ENCODE peak calls at places on chromosomes 12 and 14, in eight cellular contexts. B is A549, O is K562, E is HCT116, V is GM12878, X is endothelial cell of umbilical vein, G is HepG2, M is H1. T is an unnamed sample.

GRCh38 chr12:89927226-89927698 is 218.6 kb upstream of the ATP2B1 start:
- DNase-seq in B (no peak), O (peak), E (no peak), V (peak), X (no peak), G (no peak), M (no peak), T (peak)

GRCh38 chr12:124426594-124427550 is 132.0 kb downstream of the RFLNA start:
- DNase-seq in B (no peak), O (no peak), E (no peak), V (no peak), X (no peak), G (no peak), M (no peak), T (no peak)

GRCh38 chr12:116735951-116736599 is 1.8 kb downstream of the SPRING1 start:
- DNase-seq in B (peak), O (peak), E (no peak), V (no peak), X (no peak), G (peak), M (no peak), T (peak)

GRCh38 chr12:88185988-88186387 is 43.9 kb downstream of the TMTC3 start:
- DNase-seq in B (peak), O (no peak), E (peak), V (peak), X (peak), G (no peak), M (no peak), T (no peak)

GRCh38 chr12:26787125-26787495 is 45.9 kb downstream of the ITPR2 start:
- DNase-seq in B (no peak), O (peak), E (no peak), V (no peak), X (peak), G (no peak), M (no peak), T (no peak)

GRCh38 chr14:32038876-32039275 is 38.2 kb upstream of the ARHGAP5 start:
- DNase-seq in B (no peak), O (no peak), E (no peak), V (no peak), X (no peak), G (no peak), M (no peak), T (no peak)

GRCh38 chr12:126193190-126193589 is 1128.0 kb downstream of the AACS start:
- DNase-seq in B (no peak), O (no peak), E (no peak), V (no peak), X (no peak), G (no peak), M (no peak), T (no peak)

GRCh38 chr12:119383206-119383605 is 48.7 kb downstream of the CCDC60 start:
- DNase-seq in B (no peak), O (no peak), E (no peak), V (no peak), X (no peak), G (no peak), M (no peak), T (peak)

GRCh38 chr14:55968741-55969140 is 149.5 kb upstream of the PELI2 start:
- DNase-seq in B (no peak), O (no peak), E (no peak), V (no peak), X (no peak), G (no peak), M (no peak), T (no peak)

GRCh38 chr14:99779751-99780150 is 13.5 kb upstream of the EML1 start:
- DNase-seq in B (peak), O (no peak), E (no peak), V (no peak), X (no peak), G (no peak), M (no peak), T (no peak)

GRCh38 chr14:60862283-60862682 is 118.6 kb downstream of the TRMT5 start:
- DNase-seq in B (no peak), O (no peak), E (no peak), V (no peak), X (peak), G (no peak), M (no peak), T (peak)

DNA sequence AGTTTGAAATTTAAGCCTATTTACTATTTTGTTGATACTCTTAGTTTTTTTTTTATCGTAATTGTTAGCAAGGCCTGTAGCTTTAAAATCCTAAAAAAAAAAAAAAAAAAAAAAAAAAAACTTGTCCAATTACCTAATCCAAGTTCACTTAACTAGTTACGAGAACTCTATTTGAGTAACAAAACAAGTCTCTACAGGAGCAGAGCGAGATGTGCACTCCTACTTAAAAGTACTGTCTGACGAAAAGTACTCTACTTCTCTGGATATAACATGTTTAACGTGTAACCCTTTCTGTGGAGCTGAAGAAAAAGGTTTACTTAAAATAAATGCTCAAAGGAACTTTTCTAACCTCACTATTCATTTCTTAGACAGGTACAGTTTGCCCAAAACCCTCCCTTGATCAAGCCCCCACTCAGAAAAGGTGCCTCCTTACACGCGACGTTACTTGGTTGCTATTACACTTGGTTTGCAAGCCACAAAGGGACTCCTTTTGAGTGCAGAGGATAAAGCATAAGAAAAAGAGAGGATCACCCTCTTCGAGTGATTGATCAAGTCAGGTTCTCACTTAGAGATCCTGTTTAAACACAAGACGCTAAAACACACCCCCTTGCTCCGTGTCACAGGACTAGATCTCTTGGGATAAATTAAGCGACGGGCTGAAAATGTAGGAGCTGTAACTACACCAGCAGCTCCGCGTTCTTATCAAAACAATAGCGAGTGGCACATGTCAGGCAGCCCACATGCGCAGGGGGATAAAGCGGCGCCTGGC is 2.2 kb downstream of the BAZ1A start:
- DNase-seq in B (peak), O (no peak), E (no peak), V (no peak), X (no peak), G (peak), M (no peak), T (no peak)
- TF ChIP-seq POLR2A in B (no peak), O (no peak), E (no peak), V (no peak), X (no peak), G (no peak), M (no peak), T (no peak)

DNA sequence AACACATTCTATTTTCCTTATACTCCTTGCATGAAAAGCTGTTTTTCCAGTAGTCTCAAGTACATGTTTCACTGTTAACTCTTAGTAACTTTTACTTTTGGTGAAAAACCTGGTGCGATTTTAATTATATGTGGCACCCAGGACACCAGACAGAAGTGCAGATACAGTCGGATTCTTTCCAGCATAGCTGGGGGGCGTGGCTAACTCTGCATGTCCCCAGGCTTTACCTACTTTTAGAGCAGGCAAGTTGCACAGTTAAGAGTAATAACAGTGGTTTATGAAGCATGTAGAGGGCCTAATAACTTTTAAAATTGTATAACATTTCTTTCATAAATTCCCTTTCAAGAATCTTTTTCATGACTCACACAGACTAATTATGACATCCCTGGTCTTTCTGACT is 70.7 kb downstream of the HSD17B6 start:
- DNase-seq in B (no peak), O (peak), E (no peak), V (no peak), X (no peak), G (no peak), M (no peak), T (no peak)
- H3K4me3 ChIP-seq in B (no peak), O (no peak), E (no peak), V (no peak), X (no peak), G (no peak), M (no peak), T (no peak)

DNA sequence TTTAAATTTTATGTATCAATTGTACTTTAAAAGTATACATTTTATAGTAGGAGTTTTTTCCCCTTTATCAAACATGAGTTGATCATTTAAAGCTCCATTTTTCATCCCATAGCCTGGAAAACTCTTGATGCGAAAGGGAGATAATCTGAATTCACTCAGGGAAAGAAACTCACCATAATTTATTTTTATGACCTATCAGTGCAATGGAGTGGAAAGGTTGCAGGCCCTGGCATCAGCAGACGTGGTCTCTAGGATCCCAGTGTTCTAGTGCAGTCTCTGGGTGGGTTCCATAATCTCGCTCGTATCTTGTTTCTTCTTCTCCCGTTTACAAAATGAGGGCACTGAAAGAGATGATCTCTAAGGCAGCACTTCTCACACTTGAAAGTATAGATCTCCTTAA is 85.0 kb downstream of the PTGER2 start:
- DNase-seq in B (no peak), O (no peak), E (no peak), V (no peak), X (no peak), G (no peak), M (no peak), T (no peak)
- TF ChIP-seq MAX in B (no peak), O (no peak), E (no peak), V (no peak), X (no peak), G (no peak), M (no peak), T (no peak)

GRCh38 chr14:75282166-75282547 is 3.5 kb downstream of the FOS start:
- DNase-seq in B (no peak), O (no peak), E (no peak), V (no peak), X (no peak), G (no peak), M (no peak), T (no peak)
- TF ChIP-seq POLR2A in B (no peak), O (no peak), E (no peak), V (no peak), X (no peak), G (no peak), M (no peak), T (no peak)

DNA sequence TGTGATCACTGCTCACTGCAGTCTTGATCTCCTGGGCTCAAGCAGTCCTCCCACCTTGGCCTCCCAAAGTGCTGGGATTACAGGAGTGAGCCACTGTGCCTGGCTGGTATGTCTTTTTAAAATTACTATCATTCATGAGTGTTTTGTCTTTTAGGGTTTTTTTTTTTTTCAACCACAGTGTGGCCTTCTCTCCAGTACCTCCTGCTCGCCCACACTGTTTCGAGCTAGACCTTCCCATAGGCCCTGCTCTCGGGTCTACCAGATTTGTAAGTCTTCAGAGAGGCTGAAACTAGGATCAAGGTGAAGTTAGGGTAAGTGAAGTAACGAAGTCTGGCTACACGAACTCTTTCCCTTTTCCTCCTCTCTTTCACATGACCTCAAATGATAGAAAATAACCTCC is 1.5 kb downstream of the BIN2 start:
- DNase-seq in B (no peak), O (peak), E (no peak), V (peak), X (no peak), G (no peak), M (no peak), T (peak)
- H3K4me3 ChIP-seq in B (no peak), O (no peak), E (no peak), V (peak), X (no peak), G (no peak), M (no peak), T (peak)

T was measured in NB4.